ENCODE peak calls at places on chromosomes 12 and 14, in six cellular contexts. A, U, N, L, W and P are unnamed samples.

GRCh38 chr12:75969768-75970167 is 61.8 kb downstream of the PHLDA1 start:
- DNase-seq in A (no peak), U (no peak), N (peak; percentile 38), L (no peak), W (no peak), P (no peak)

GRCh38 chr14:38868415-38869290 is 234.4 kb downstream of the SEC23A start:
- DNase-seq in A (peak; percentile 34), U (no peak), N (no peak), L (peak; percentile 71), W (no peak), P (no peak)

GRCh38 chr12:95216704-95217376 is 427 bp downstream of the FGD6 start:
- DNase-seq in A (peak; percentile 61), U (no peak), N (no peak), L (peak; percentile 27), W (no peak), P (no peak)

GRCh38 chr14:103188691-103189480 is 65.6 kb downstream of the TNFAIP2 start:
- DNase-seq in A (peak; percentile 23), U (no peak), N (no peak), L (no peak), W (no peak), P (no peak)

GRCh38 chr12:42741771-42742510 is 152.4 kb upstream of the PRICKLE1 start:
- DNase-seq in A (no peak), U (no peak), N (no peak), L (no peak), W (no peak), P (no peak)

GRCh38 chr12:78473136-78473535 is 391.4 kb upstream of the SYT1 start:
- DNase-seq in A (peak; percentile 29), U (no peak), N (no peak), L (no peak), W (no peak), P (no peak)

GRCh38 chr12:111158992-111159391 is 209.9 kb downstream of the PHETA1 start:
- DNase-seq in A (no peak), U (no peak), N (no peak), L (no peak), W (no peak), P (no peak)

GRCh38 chr14:92035890-92036289 is 4.0 kb downstream of the TRIP11 start:
- DNase-seq in A (no peak), U (no peak), N (no peak), L (no peak), W (no peak), P (no peak)

GRCh38 chr12:46387697-46388096 is 15.1 kb upstream of the SLC38A2 start:
- DNase-seq in A (no peak), U (no peak), N (no peak), L (no peak), W (no peak), P (no peak)

GRCh38 chr14:55721353-55721752 is 141.3 kb downstream of the KTN1 start:
- DNase-seq in A (peak; percentile 60), U (no peak), N (no peak), L (no peak), W (no peak), P (peak; percentile 22)

GRCh38 chr14:93036652-93037341 is 78.9 kb downstream of the ITPK1 start:
- DNase-seq in A (peak; percentile 27), U (no peak), N (no peak), L (peak; percentile 69), W (no peak), P (no peak)

GRCh38 chr12:48003226-48004038 is 844 bp downstream of the COL2A1 start:
- DNase-seq in A (peak; percentile 26), U (no peak), N (no peak), L (no peak), W (no peak), P (no peak)

GRCh38 chr12:84585996-84586395 is 326.6 kb downstream of the SLC6A15 start:
- DNase-seq in A (no peak), U (no peak), N (no peak), L (no peak), W (no peak), P (no peak)

GRCh38 chr12:107091381-107091780 is 2.0 kb downstream of the CRY1 start:
- DNase-seq in A (peak; percentile 67), U (no peak), N (no peak), L (no peak), W (no peak), P (no peak)

GRCh38 chr14:96637521-96637920 is 135.3 kb downstream of the PAPOLA start:
- DNase-seq in A (no peak), U (no peak), N (no peak), L (no peak), W (no peak), P (no peak)

GRCh38 chr12:127165567-127166392 is 1101.2 kb upstream of the TMEM132C start:
- DNase-seq in A (no peak), U (peak; percentile 92), N (peak; percentile 62), L (peak; percentile 28), W (no peak), P (peak; percentile 52)

GRCh38 chr12:128810182-128811127 is 13.3 kb downstream of the SLC15A4 start:
- DNase-seq in A (no peak), U (no peak), N (no peak), L (no peak), W (peak; percentile 92), P (no peak)

GRCh38 chr14:32666310-32666709 is 272.4 kb upstream of the NPAS3 start:
- DNase-seq in A (no peak), U (no peak), N (no peak), L (no peak), W (no peak), P (no peak)

GRCh38 chr12:53703746-53704145 is 23.5 kb downstream of the CALCOCO1 start:
- DNase-seq in A (no peak), U (no peak), N (no peak), L (no peak), W (no peak), P (no peak)

GRCh38 chr12:104677441-104678089 is 220.8 kb downstream of the CHST11 start:
- DNase-seq in A (no peak), U (no peak), N (no peak), L (no peak), W (no peak), P (peak; percentile 28)

GRCh38 chr12:61414470-61414869 is 845.7 kb upstream of the USP15 start:
- DNase-seq in A (no peak), U (no peak), N (no peak), L (no peak), W (no peak), P (no peak)

GRCh38 chr12:45572114-45572513 is 157.4 kb upstream of the ARID2 start:
- DNase-seq in A (no peak), U (no peak), N (no peak), L (no peak), W (no peak), P (no peak)

DNA sequence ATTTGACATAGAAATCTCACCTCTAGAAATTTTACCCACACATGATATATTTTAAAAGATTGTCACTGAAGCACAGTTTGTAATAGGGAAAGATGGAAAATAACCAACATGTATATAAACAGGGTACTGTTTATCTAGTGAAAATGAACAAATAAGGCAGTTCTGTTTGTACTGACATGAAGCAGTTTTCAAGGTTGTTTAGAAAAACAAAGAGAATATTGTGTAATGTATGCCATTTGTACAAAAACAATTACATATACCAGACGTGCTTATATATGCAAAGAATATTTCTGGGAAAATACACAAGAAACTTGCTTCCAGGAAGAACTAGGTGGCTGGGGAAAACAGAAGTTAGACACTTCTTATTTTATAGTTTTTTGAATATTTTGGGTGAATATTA is 59.3 kb upstream of the FERMT2 start:
- DNase-seq in A (no peak), U (no peak), N (no peak), L (no peak), W (no peak), P (no peak)
- TF ChIP-seq MAX in A (no peak), U (no peak), N (no peak), L (no peak), W (no peak), P (no peak)

DNA sequence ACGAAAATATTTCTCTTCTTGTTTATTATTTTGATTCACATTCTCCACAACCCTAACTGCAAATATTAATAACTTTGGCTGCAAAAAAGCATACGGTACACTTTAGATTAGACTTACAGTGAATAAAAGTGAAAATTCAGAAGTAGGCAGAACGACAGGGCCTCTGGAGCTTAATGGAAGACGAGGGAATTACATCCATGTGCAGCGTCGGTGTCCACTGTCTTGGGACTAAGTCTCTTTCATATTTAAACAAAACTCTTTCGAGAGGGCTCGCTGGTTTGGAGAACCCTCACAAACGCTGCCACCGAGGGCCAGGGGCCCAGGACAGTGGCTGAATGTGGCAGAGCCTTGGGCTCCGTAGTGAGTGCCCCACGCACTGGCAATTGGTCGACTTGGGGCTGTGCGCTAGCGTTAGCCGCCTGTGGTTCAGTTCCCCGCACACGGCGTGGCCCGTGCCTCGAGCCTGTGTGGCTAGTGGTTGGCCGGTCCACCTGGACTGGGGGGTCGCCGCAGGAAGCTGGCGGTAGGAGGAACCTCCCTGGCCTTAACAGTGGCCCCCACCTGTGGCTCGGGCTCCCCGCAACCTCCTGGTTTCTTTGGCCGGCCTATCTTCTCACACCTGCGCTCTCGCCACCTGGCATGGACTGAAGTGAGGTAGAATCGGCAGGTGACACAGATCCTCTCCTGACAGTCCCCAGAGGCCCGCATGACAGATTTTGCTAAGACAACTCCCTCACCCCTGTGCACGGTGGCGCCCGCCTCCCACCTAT is 739 bp upstream of the PAX9 start:
- DNase-seq in A (no peak), U (no peak), N (no peak), L (no peak), W (no peak), P (no peak)
- TF ChIP-seq EZH2 in A (peak; percentile 72), U (no peak), N (peak; percentile 70), L (peak; percentile 3), W (no peak), P (no peak)

GRCh38 chr14:75442166-75442565 is 14.3 kb downstream of the JDP2 start:
- DNase-seq in A (no peak), U (no peak), N (no peak), L (no peak), W (no peak), P (no peak)

GRCh38 chr14:75441731-75442130 is 13.9 kb downstream of the JDP2 start:
- DNase-seq in A (no peak), U (no peak), N (no peak), L (no peak), W (no peak), P (no peak)

GRCh38 chr14:75440733-75441474 is 13.1 kb downstream of the JDP2 start:
- DNase-seq in A (no peak), U (no peak), N (no peak), L (no peak), W (no peak), P (no peak)

GRCh38 chr14:75443203-75443969 is 15.6 kb downstream of the JDP2 start:
- DNase-seq in A (no peak), U (no peak), N (no peak), L (no peak), W (no peak), P (no peak)

DNA sequence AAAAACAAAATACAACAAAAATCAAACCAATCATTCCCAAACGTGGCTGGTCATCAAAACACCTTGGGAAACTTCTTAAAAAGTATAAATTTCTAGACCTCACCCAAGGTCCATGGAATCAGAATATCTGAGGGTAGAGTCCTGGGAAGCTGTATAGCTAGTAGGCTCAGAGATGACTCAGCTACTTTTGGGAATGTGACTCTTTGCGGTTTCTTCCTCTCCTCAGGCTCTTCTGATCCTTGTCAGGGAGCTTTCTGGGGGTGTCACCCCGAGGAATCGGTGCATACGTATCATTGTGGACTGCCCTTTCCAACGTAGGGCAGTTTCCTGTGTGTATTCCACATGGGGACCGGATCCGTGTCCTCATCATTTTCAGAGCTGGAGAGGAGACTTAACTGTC is 14.8 kb downstream of the JDP2 start:
- DNase-seq in A (no peak), U (peak; percentile 74), N (no peak), L (no peak), W (no peak), P (no peak)
- TF ChIP-seq MAX in A (no peak), U (no peak), N (no peak), L (no peak), W (no peak), P (no peak)

GRCh38 chr14:95516554-95517209 is at the start of gene SYNE3:
- DNase-seq in A (no peak), U (peak; percentile 80), N (no peak), L (no peak), W (no peak), P (no peak)
- TF ChIP-seq EZH2 in A (no peak), U (no peak), N (peak; percentile 47), L (no peak), W (no peak), P (no peak)